ENCODE peak calls at places on chromosomes 1 and 21, in six cellular contexts. D is suprapubic skin, P is HepG2, G is sigmoid colon, F is stomach, E is HCT116. K is an unnamed sample. For H3K36me3, the result is how much of the 10 kb centered on the place peaks cover.

GRCh38 chr1:233605205-233605604 is 8.7 kb upstream of the KCNK1 start:
- DNase-seq in D (no peak), P (no peak), G (no peak), F (no peak), E (no peak), K (no peak)

GRCh38 chr1:204532832-204533231 is 16.6 kb downstream of the MDM4 start:
- DNase-seq in D (no peak), P (no peak), G (no peak), F (no peak), E (no peak), K (no peak)

GRCh38 chr1:36582066-36582755 is 99.5 kb upstream of the CSF3R start:
- DNase-seq in D (no peak), P (no peak), G (no peak), F (no peak), E (no peak), K (no peak)

GRCh38 chr1:24277420-24278169 is 41.6 kb upstream of the GRHL3 start:
- DNase-seq in D (no peak), P (no peak), G (peak), F (no peak), E (no peak), K (no peak)

GRCh38 chr1:81254560-81254959 is 546.2 kb upstream of the ADGRL2 start:
- DNase-seq in D (no peak), P (peak), G (no peak), F (no peak), E (peak), K (no peak)

GRCh38 chr1:89200668-89201488 is 2.1 kb upstream of the GBP4 start:
- DNase-seq in D (no peak), P (no peak), G (no peak), F (no peak), E (no peak), K (no peak)

GRCh38 chr1:231929311-231929710 is 302.7 kb downstream of the DISC1 start:
- DNase-seq in D (no peak), P (no peak), G (no peak), F (no peak), E (no peak), K (no peak)

GRCh38 chr1:204358605-204359004 is 1.1 kb downstream of the PLEKHA6 start:
- DNase-seq in D (no peak), P (no peak), G (peak), F (no peak), E (no peak), K (no peak)

GRCh38 chr1:234862944-234863515 is 253.1 kb upstream of the IRF2BP2 start:
- DNase-seq in D (peak), P (peak), G (peak), F (peak), E (no peak), K (peak)

GRCh38 chr1:227788279-227789041 is 27.0 kb upstream of the PRSS38 start:
- DNase-seq in D (peak), P (peak), G (peak), F (peak), E (peak), K (no peak)

GRCh38 chr1:56541408-56541807 is 38.0 kb downstream of the PLPP3 start:
- DNase-seq in D (no peak), P (no peak), G (no peak), F (no peak), E (no peak), K (no peak)

GRCh38 chr1:12525311-12526181 is 92.5 kb downstream of the DHRS3 start:
- DNase-seq in D (peak), P (peak), G (peak), F (peak), E (no peak), K (peak)

GRCh38 chr1:179137623-179138235 is 55.9 kb downstream of the TOR3A start:
- DNase-seq in D (no peak), P (no peak), G (no peak), F (no peak), E (no peak), K (no peak)

GRCh38 chr1:33363470-33363861 is 42.6 kb upstream of the A3GALT2 start:
- DNase-seq in D (no peak), P (no peak), G (no peak), F (no peak), E (no peak), K (no peak)

GRCh38 chr1:221431068-221431651 is 310.7 kb downstream of the DUSP10 start:
- DNase-seq in D (no peak), P (no peak), G (no peak), F (no peak), E (no peak), K (no peak)

GRCh38 chr1:19113362-19114092 is 96.5 kb downstream of the UBR4 start:
- DNase-seq in D (no peak), P (peak), G (no peak), F (no peak), E (peak), K (peak)

GRCh38 chr1:213883618-213884017 is 104.2 kb upstream of the PROX1 start:
- DNase-seq in D (no peak), P (no peak), G (no peak), F (no peak), E (no peak), K (no peak)

GRCh38 chr1:61337981-61338848 is 255.9 kb downstream of the NFIA start:
- DNase-seq in D (peak), P (peak), G (peak), F (peak), E (peak), K (peak)

GRCh38 chr1:3564921-3565831 is 46.1 kb downstream of the MEGF6 start:
- DNase-seq in D (no peak), P (no peak), G (no peak), F (peak), E (no peak), K (no peak)

GRCh38 chr1:68057564-68057963 is 7.1 kb upstream of the DIRAS3 start:
- DNase-seq in D (no peak), P (no peak), G (no peak), F (no peak), E (no peak), K (no peak)

GRCh38 chr1:90045853-90046563 is 51.1 kb downstream of the ZNF326 start:
- DNase-seq in D (no peak), P (peak), G (no peak), F (no peak), E (peak), K (no peak)

GRCh38 chr1:54403377-54403776 is 2.8 kb downstream of the SSBP3 start:
- DNase-seq in D (no peak), P (no peak), G (no peak), F (no peak), E (no peak), K (no peak)

GRCh38 chr1:62045579-62045978 is 149.1 kb upstream of the L1TD1 start:
- DNase-seq in D (no peak), P (no peak), G (no peak), F (no peak), E (no peak), K (no peak)

GRCh38 chr1:8421721-8422120 is 103.8 kb downstream of the SLC45A1 start:
- DNase-seq in D (no peak), P (no peak), G (peak), F (no peak), E (no peak), K (peak)

GRCh38 chr1:194024659-194025058 is 838.2 kb upstream of the B3GALT2 start:
- DNase-seq in D (no peak), P (no peak), G (no peak), F (no peak), E (no peak), K (no peak)

GRCh38 chr1:228047183-228047466 is 35.4 kb upstream of the ARF1 start:
- DNase-seq in D (no peak), P (no peak), G (peak), F (no peak), E (no peak), K (no peak)

GRCh38 chr1:180631766-180632325 is at the start of gene XPR1:
- DNase-seq in D (peak), P (peak), G (peak), F (peak), E (peak), K (peak)

GRCh38 chr21:38323721-38324591 is 67.2 kb downstream of the KCNJ15 start:
- DNase-seq in D (no peak), P (no peak), G (no peak), F (no peak), E (no peak), K (no peak)

GRCh38 chr1:202862672-202863560 is 26.0 kb downstream of the RABIF start:
- DNase-seq in D (no peak), P (peak), G (no peak), F (no peak), E (no peak), K (no peak)

GRCh38 chr1:21278898-21279819 is 11.1 kb downstream of the ECE1 start:
- DNase-seq in D (no peak), P (no peak), G (no peak), F (no peak), E (no peak), K (no peak)

GRCh38 chr21:43926196-43926595 is 61.2 kb downstream of the AGPAT3 start:
- DNase-seq in D (no peak), P (no peak), G (no peak), F (no peak), E (no peak), K (no peak)

DNA sequence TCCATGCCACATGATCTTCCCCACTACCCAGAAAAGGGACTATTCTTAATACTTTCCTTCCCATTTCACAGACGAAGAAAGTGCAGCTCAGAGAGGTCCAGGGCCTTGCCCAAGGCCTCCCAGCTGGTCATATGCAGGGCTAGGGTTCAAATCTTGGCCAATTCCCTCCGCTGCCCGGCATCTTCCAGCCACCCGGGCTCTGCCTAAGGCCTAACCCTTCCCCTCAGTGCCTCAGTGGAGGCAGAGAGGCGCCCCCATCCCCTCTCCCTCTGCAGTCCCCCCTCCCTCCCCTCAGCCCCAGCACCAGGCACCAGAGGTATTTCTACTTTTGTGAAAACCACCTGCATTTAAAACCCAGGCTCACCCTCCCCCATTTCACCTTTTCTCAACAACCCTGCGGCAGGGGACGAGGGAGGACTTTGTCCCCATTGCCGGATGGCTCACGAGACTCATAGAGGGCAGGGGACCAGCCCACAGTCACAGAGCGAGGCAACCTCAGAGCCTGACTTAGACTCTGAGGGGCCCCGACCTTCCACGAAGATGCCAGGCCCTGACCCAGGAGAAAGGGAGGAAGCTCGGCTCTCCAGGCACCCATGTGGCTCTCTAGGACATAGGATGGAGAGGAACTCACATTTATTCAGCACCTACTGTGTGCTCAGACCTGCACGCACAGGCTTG is 12.3 kb downstream of the LAPTM5 start:
- DNase-seq in D (no peak), P (peak), G (no peak), F (no peak), E (no peak), K (no peak)
- TF ChIP-seq POLR2AphosphoS5 in D (no peak), P (no peak), G (no peak), F (no peak), E (no peak), K (no peak)

DNA sequence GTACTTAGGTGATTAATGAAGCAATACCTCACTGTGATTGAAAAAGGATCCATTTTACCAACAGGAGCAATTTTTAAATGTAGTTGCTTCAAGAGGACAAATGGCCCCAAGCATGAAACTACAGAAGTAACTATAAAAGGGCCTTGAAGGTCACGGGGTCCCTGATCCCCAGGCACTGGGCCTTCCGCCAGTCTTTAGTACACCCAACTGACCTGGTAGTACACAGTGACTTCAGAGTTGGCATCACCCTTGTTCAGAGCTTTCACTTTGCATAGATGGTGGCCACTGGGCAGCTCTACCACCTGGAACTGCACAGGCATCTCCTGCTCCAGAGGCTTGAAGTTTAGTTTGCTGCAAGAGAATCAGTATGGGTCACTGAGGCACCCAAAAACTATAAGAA is 84.3 kb downstream of the NRDC start:
- DNase-seq in D (no peak), P (no peak), G (no peak), F (no peak), E (no peak), K (no peak)
- H3K36me3 ChIP-seq in D (half or more), P (half or more), G (under half), F (half or more), E (under half), K (half or more)

GRCh38 chr1:240572328-240572727 is 39.6 kb downstream of the GREM2 start:
- DNase-seq in D (no peak), P (no peak), G (no peak), F (no peak), E (no peak), K (no peak)
- H3K27ac ChIP-seq in D (peak), P (no peak), G (no peak), F (no peak), E (no peak), K (no peak)

DNA sequence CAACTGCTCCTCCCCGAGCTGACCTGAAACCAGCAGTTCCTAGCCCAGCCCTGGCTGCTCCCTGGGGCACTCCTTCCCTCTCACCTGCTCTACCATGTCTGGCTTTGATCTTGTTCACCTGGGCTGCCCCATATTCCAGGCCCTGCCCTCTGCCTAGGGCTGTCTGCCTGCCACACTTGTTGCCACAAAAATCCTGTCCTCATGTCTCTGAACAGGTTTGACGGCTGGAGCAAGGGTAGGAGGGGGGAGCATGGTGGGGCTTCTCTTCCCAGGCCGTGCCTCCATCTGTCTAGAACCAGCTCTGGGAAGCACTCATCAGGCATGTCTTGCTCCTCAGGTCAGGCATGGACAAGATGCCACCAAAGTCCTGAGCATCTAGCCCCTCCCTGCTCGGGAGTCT is 44.3 kb upstream of the WNT2B start:
- DNase-seq in D (peak), P (no peak), G (no peak), F (no peak), E (no peak), K (peak)
- TF ChIP-seq POLR2AphosphoS5 in D (no peak), P (no peak), G (no peak), F (no peak), E (no peak), K (peak)

DNA sequence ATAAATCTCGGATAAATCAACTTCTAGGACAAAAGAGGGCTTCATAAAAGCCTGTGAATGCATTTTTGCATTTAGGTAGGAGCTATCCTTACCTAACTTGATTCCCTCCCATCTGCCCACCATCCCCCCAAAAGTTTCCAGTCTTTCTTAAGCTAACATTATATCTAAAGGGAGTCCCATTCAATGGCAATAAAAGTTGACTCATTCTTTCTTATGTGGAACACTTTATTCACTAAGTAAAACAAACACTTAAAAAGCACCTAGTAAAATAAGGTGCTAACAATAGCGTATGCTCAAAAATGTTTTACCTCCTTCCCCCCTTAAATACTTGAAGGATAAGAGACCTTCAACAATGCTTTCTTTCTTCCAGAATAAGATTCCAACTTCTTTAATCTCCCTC is 83.8 kb downstream of the GON4L start:
- DNase-seq in D (no peak), P (no peak), G (no peak), F (no peak), E (no peak), K (no peak)
- H3K36me3 ChIP-seq in D (half or more), P (half or more), G (half or more), F (half or more), E (under half), K (half or more)

DNA sequence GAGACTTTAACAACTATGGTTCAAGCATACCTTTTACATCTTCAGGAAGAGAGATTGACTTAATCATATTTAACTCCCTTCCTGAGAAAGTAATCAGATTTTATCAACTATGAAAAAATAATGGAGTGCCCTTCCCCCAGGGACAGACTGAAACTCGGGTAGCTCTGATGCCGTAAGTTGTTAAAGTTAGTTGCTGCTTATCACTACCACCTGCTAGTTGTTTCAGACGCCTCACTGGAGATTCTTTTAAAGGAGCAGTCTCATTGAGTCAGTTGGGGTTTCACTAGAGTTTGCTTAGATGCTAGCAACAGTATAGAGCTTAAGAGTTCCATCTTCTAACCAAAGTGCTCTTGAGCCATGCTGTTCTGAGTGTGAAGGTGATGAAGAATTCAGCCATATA is 17.0 kb upstream of the TRAF5 start:
- DNase-seq in D (no peak), P (no peak), G (no peak), F (no peak), E (no peak), K (no peak)
- H3K27ac ChIP-seq in D (no peak), P (no peak), G (no peak), F (no peak), E (no peak), K (no peak)

DNA sequence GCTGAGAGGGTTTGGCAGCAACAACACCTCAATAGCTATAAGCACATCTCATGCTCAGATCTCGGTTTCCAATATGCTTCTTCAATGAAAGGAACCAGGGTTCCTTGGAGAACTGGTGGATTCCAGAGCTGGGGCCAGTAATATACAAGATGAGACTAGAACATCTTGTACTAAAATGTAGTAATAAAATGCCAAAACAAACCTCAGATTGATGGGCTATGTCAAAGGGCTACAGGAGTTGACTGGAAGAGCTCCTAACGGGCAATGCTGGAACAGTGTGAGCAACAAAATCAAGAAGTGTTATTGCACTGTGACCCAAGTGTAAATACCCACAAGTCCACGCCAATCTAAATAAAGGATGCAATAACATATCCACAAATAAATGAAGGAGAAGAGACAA is 26.1 kb upstream of the SLC19A1 start:
- DNase-seq in D (no peak), P (no peak), G (peak), F (no peak), E (no peak), K (no peak)
- TF ChIP-seq POLR2AphosphoS5 in D (no peak), P (no peak), G (no peak), F (no peak), E (no peak), K (peak)

DNA sequence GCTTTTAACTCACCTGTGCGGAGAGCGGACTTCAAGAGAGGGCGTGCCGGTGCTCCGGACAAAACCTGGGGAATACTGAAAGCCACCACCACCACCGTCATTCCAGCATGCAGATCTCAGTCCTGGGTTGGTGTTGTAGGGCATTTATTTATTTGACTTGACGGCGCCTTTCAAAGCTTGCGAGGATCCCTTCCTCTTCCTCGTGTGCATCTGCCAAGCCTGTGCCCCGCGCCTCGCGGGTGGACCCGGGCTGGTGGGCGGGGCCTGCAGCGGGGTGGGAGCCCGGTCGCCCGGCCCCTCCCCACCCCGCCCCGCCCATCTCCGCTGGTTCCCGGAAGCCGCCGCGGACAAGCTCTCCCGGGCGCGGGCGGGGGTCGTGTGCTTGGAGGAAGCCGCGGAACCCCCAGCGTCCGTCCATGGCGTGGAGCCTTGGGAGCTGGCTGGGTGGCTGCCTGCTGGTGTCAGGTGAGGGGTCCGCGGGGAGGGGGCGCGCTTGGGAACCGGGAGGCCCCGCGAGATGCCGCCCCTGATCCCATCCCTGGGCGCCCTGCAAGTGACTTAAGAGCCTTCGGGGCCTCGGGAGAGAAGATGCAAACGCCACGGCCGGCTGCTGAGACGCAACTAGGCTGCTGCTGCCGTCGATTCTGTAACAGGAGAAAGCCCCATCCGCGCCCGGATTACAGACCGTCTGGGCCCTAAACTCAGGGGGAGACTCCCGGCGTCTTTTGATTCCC is at the start of gene IL10RB:
- DNase-seq in D (peak), P (peak), G (peak), F (peak), E (no peak), K (peak)
- H3K36me3 ChIP-seq in D (under half), P (under half), G (under half), F (under half), E (under half), K (under half)

K was measured in transverse colon.